ENCODE peak calls at places on chromosomes 7 and 10, in five cellular contexts. One of them, this sample, is unnamed.

GRCh38 chr7:69780377-69780776 is 182.1 kb downstream of the AUTS2 start:
- DNase-seq in spleen: no peak
- DNase-seq in HCT116: no peak
- DNase-seq in IMR-90: no peak
- DNase-seq in adrenal gland: no peak
- DNase-seq in this sample: peak

GRCh38 chr10:124743188-124744046 is 761 bp downstream of the FAM53B start:
- DNase-seq in IMR-90: no peak
- DNase-seq in adrenal gland: peak
- DNase-seq in HCT116: no peak
- DNase-seq in spleen: peak
- DNase-seq in this sample: peak

GRCh38 chr10:79049931-79050895 is 18.6 kb upstream of the ZMIZ1 start:
- DNase-seq in spleen: peak
- DNase-seq in HCT116: no peak
- DNase-seq in IMR-90: peak
- DNase-seq in adrenal gland: no peak
- DNase-seq in this sample: no peak

GRCh38 chr10:48444266-48444665 is 137.8 kb downstream of the MAPK8 start:
- DNase-seq in adrenal gland: no peak
- DNase-seq in IMR-90: peak
- DNase-seq in HCT116: peak
- DNase-seq in spleen: no peak
- DNase-seq in this sample: no peak

GRCh38 chr10:13750299-13751190 is 163.8 kb downstream of the PRPF18 start:
- DNase-seq in IMR-90: no peak
- DNase-seq in HCT116: no peak
- DNase-seq in spleen: no peak
- DNase-seq in adrenal gland: no peak
- DNase-seq in this sample: no peak

GRCh38 chr10:62238880-62239279 is 29.8 kb downstream of the RTKN2 start:
- DNase-seq in HCT116: no peak
- DNase-seq in spleen: no peak
- DNase-seq in IMR-90: no peak
- DNase-seq in adrenal gland: no peak
- DNase-seq in this sample: no peak

GRCh38 chr10:110724116-110724701 is 80.1 kb downstream of the RBM20 start:
- DNase-seq in IMR-90: no peak
- DNase-seq in adrenal gland: no peak
- DNase-seq in HCT116: no peak
- DNase-seq in spleen: no peak
- DNase-seq in this sample: no peak

GRCh38 chr10:1434202-1434601 is 303.1 kb downstream of the ADARB2 start:
- DNase-seq in HCT116: no peak
- DNase-seq in spleen: no peak
- DNase-seq in IMR-90: no peak
- DNase-seq in adrenal gland: no peak
- DNase-seq in this sample: no peak

GRCh38 chr7:22005151-22005550 is 59.5 kb upstream of the CDCA7L start:
- DNase-seq in spleen: no peak
- DNase-seq in HCT116: no peak
- DNase-seq in adrenal gland: no peak
- DNase-seq in IMR-90: no peak
- DNase-seq in this sample: no peak

GRCh38 chr10:32787690-32788284 is 170.2 kb downstream of the ITGB1 start:
- DNase-seq in HCT116: no peak
- DNase-seq in spleen: no peak
- DNase-seq in IMR-90: no peak
- DNase-seq in adrenal gland: no peak
- DNase-seq in this sample: no peak

GRCh38 chr7:135923700-135924261 is 53.4 kb downstream of the MTPN start:
- DNase-seq in IMR-90: peak
- DNase-seq in spleen: no peak
- DNase-seq in adrenal gland: no peak
- DNase-seq in HCT116: peak
- DNase-seq in this sample: no peak

GRCh38 chr7:77337456-77337990 is 78.6 kb downstream of the GSAP start:
- DNase-seq in spleen: no peak
- DNase-seq in IMR-90: peak
- DNase-seq in HCT116: no peak
- DNase-seq in adrenal gland: no peak
- DNase-seq in this sample: no peak

GRCh38 chr7:104967595-104967994 is 46.4 kb upstream of the KMT2E start:
- DNase-seq in HCT116: no peak
- DNase-seq in spleen: no peak
- DNase-seq in IMR-90: peak
- DNase-seq in adrenal gland: no peak
- DNase-seq in this sample: no peak

GRCh38 chr7:90266808-90267207 is 21.8 kb downstream of the CFAP69 start:
- DNase-seq in IMR-90: peak
- DNase-seq in HCT116: no peak
- DNase-seq in spleen: no peak
- DNase-seq in adrenal gland: no peak
- DNase-seq in this sample: no peak

GRCh38 chr10:100659361-100660098 is 85.9 kb upstream of the PAX2 start:
- DNase-seq in IMR-90: no peak
- DNase-seq in HCT116: no peak
- DNase-seq in adrenal gland: no peak
- DNase-seq in spleen: peak
- DNase-seq in this sample: no peak

GRCh38 chr7:90604383-90604782 is 8.3 kb downstream of the CDK14 start:
- DNase-seq in IMR-90: no peak
- DNase-seq in spleen: no peak
- DNase-seq in adrenal gland: no peak
- DNase-seq in HCT116: no peak
- DNase-seq in this sample: no peak

GRCh38 chr10:97711640-97712267 is 1.8 kb upstream of the MARVELD1 start:
- DNase-seq in IMR-90: no peak
- DNase-seq in adrenal gland: no peak
- DNase-seq in spleen: no peak
- DNase-seq in HCT116: no peak
- DNase-seq in this sample: no peak

GRCh38 chr10:124264271-124264670 is 154.5 kb downstream of the OAT start:
- DNase-seq in HCT116: no peak
- DNase-seq in spleen: peak
- DNase-seq in adrenal gland: no peak
- DNase-seq in IMR-90: no peak
- DNase-seq in this sample: no peak

GRCh38 chr10:110206988-110207804 is at the start of gene MXI1:
- DNase-seq in adrenal gland: peak
- DNase-seq in spleen: peak
- DNase-seq in HCT116: peak
- DNase-seq in IMR-90: peak
- DNase-seq in this sample: peak

GRCh38 chr10:122344741-122345258 is 29.7 kb upstream of the PLEKHA1 start:
- DNase-seq in adrenal gland: no peak
- DNase-seq in HCT116: peak
- DNase-seq in spleen: no peak
- DNase-seq in IMR-90: peak
- DNase-seq in this sample: no peak

GRCh38 chr7:80312139-80312661 is 177.6 kb downstream of the GNAI1 start:
- DNase-seq in adrenal gland: peak
- DNase-seq in spleen: no peak
- DNase-seq in HCT116: no peak
- DNase-seq in IMR-90: peak
- DNase-seq in this sample: no peak

GRCh38 chr7:50653116-50653854 is 88.1 kb upstream of the DDC start:
- DNase-seq in IMR-90: no peak
- DNase-seq in HCT116: no peak
- DNase-seq in adrenal gland: no peak
- DNase-seq in spleen: no peak
- DNase-seq in this sample: peak

GRCh38 chr10:102299873-102300272 is 54.5 kb downstream of the GBF1 start:
- DNase-seq in IMR-90: peak
- DNase-seq in adrenal gland: no peak
- DNase-seq in HCT116: no peak
- DNase-seq in spleen: no peak
- DNase-seq in this sample: no peak

GRCh38 chr10:69405221-69405620 is 11.5 kb downstream of the TACR2 start:
- DNase-seq in adrenal gland: no peak
- DNase-seq in HCT116: no peak
- DNase-seq in IMR-90: peak
- DNase-seq in spleen: no peak
- DNase-seq in this sample: no peak

GRCh38 chr7:44305564-44306507 is 19.6 kb downstream of the CAMK2B start:
- DNase-seq in HCT116: no peak
- DNase-seq in spleen: peak
- DNase-seq in adrenal gland: no peak
- DNase-seq in IMR-90: no peak
- DNase-seq in this sample: no peak

GRCh38 chr10:50325449-50326188 is 74.3 kb upstream of the ASAH2 start:
- DNase-seq in HCT116: peak
- DNase-seq in adrenal gland: no peak
- DNase-seq in spleen: no peak
- DNase-seq in IMR-90: peak
- DNase-seq in this sample: peak

GRCh38 chr10:129909080-129909479 is 55.0 kb downstream of the EBF3 start:
- DNase-seq in HCT116: no peak
- DNase-seq in spleen: no peak
- DNase-seq in IMR-90: no peak
- DNase-seq in adrenal gland: no peak
- DNase-seq in this sample: no peak

GRCh38 chr10:90742189-90742588 is 115.7 kb downstream of the HTR7 start:
- DNase-seq in IMR-90: peak
- DNase-seq in adrenal gland: no peak
- DNase-seq in HCT116: peak
- DNase-seq in spleen: no peak
- DNase-seq in this sample: no peak

GRCh38 chr7:25947669-25948516 is 204.1 kb upstream of the NFE2L3 start:
- DNase-seq in spleen: no peak
- DNase-seq in HCT116: no peak
- DNase-seq in adrenal gland: no peak
- DNase-seq in IMR-90: no peak
- DNase-seq in this sample: no peak

GRCh38 chr10:103663802-103664201 is 170.3 kb downstream of the NEURL1 start:
- DNase-seq in HCT116: no peak
- DNase-seq in IMR-90: no peak
- DNase-seq in adrenal gland: no peak
- DNase-seq in spleen: no peak
- DNase-seq in this sample: peak

GRCh38 chr10:103226011-103226410 is 19.7 kb upstream of the RPEL1 start:
- DNase-seq in adrenal gland: no peak
- DNase-seq in spleen: no peak
- DNase-seq in IMR-90: no peak
- DNase-seq in HCT116: no peak
- DNase-seq in this sample: no peak

GRCh38 chr7:35758421-35758820 is 42.4 kb upstream of the SEPTIN7 start:
- DNase-seq in spleen: no peak
- DNase-seq in HCT116: no peak
- DNase-seq in adrenal gland: no peak
- DNase-seq in IMR-90: no peak
- DNase-seq in this sample: no peak

GRCh38 chr7:32914186-32914585 is 22.6 kb upstream of the KBTBD2 start:
- DNase-seq in spleen: no peak
- DNase-seq in adrenal gland: no peak
- DNase-seq in HCT116: no peak
- DNase-seq in IMR-90: no peak
- DNase-seq in this sample: no peak
- TF ChIP-seq CTCF in spleen: no peak
- TF ChIP-seq CTCF in adrenal gland: no peak
- TF ChIP-seq CTCF in HCT116: peak
- TF ChIP-seq CTCF in IMR-90: no peak
- TF ChIP-seq CTCF in this sample: peak

GRCh38 chr7:114087674-114088539 is 169.1 kb upstream of the PPP1R3A start:
- DNase-seq in IMR-90: no peak
- DNase-seq in HCT116: no peak
- DNase-seq in adrenal gland: peak
- DNase-seq in spleen: no peak
- DNase-seq in this sample: peak

GRCh38 chr7:114085592-114086490 is 167.0 kb upstream of the PPP1R3A start:
- DNase-seq in HCT116: peak
- DNase-seq in adrenal gland: peak
- DNase-seq in spleen: peak
- DNase-seq in IMR-90: peak
- DNase-seq in this sample: peak

GRCh38 chr7:114086491-114086905 is 167.7 kb upstream of the PPP1R3A start:
- DNase-seq in spleen: no peak
- DNase-seq in adrenal gland: peak
- DNase-seq in IMR-90: no peak
- DNase-seq in HCT116: no peak
- DNase-seq in this sample: peak

GRCh38 chr7:114086906-114087651 is 168.3 kb upstream of the PPP1R3A start:
- DNase-seq in spleen: peak
- DNase-seq in adrenal gland: peak
- DNase-seq in HCT116: no peak
- DNase-seq in IMR-90: peak
- DNase-seq in this sample: peak

GRCh38 chr7:114088541-114088940 is 169.7 kb upstream of the PPP1R3A start:
- DNase-seq in adrenal gland: no peak
- DNase-seq in HCT116: no peak
- DNase-seq in IMR-90: no peak
- DNase-seq in spleen: no peak
- DNase-seq in this sample: no peak
- H3K4me3 ChIP-seq in adrenal gland: no peak
- H3K4me3 ChIP-seq in HCT116: no peak
- H3K4me3 ChIP-seq in IMR-90: no peak
- H3K4me3 ChIP-seq in spleen: no peak
- H3K4me3 ChIP-seq in this sample: peak

GRCh38 chr10:63578501-63578900 is 57.3 kb downstream of the REEP3 start:
- DNase-seq in HCT116: no peak
- DNase-seq in IMR-90: no peak
- DNase-seq in adrenal gland: no peak
- DNase-seq in spleen: no peak
- DNase-seq in this sample: no peak

GRCh38 chr10:63576501-63576900 is 55.3 kb downstream of the REEP3 start:
- DNase-seq in IMR-90: no peak
- DNase-seq in HCT116: no peak
- DNase-seq in adrenal gland: no peak
- DNase-seq in spleen: no peak
- DNase-seq in this sample: no peak

DNA sequence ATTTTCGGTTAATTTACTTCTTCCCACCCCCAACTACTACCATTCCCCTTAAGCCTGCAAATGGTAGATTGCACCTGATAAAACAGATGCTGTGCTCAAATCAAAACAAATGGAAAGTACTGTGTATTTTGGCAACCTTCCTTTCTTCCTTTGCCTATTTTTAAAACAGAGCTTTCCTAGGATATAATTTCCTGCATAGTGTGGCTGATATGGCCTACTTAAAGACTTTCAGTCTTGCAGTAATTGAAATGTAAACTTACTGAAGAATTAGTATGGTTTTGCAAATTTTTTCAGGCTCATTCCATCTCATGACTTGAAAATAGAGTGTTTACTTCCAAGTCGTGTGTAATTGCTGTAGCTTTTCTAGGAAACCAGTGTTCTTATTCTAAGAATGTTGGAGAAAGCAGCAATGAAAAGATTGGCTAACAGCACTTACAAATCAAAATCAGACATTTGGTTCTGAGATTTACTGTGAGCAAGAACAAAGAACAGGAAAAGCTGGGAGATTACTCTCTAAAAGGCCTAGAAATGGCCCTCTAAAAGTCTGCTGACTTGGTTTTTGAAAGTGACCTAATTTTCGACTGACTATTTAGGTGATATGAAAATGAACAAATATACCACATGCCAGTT is 52.0 kb downstream of the REEP3 start:
- DNase-seq in IMR-90: peak
- DNase-seq in HCT116: no peak
- DNase-seq in spleen: no peak
- DNase-seq in adrenal gland: no peak
- DNase-seq in this sample: no peak
- TF ChIP-seq POLR2A in IMR-90: no peak
- TF ChIP-seq POLR2A in HCT116: no peak
- TF ChIP-seq POLR2A in spleen: no peak
- TF ChIP-seq POLR2A in adrenal gland: no peak
- TF ChIP-seq POLR2A in this sample: no peak

GRCh38 chr10:73768881-73769280 is 13.0 kb upstream of the CHCHD1 start:
- DNase-seq in IMR-90: no peak
- DNase-seq in adrenal gland: no peak
- DNase-seq in HCT116: no peak
- DNase-seq in spleen: peak
- DNase-seq in this sample: no peak
- TF ChIP-seq CTCF in IMR-90: no peak
- TF ChIP-seq CTCF in adrenal gland: no peak
- TF ChIP-seq CTCF in HCT116: no peak
- TF ChIP-seq CTCF in spleen: no peak
- TF ChIP-seq CTCF in this sample: no peak